ENCODE peak calls at places on chromosomes 12 and 14, in six cellular contexts. I is MM.1S, T is HFFc6, L is AG09309, Q is NCI-H1092 treated with DMSO at 0.1 percent for 48 hours, F is T-helper 2 cell. O is an unnamed sample.

GRCh38 chr12:75981773-75982564 is 49.6 kb downstream of the PHLDA1 start:
- DNase-seq in I (no peak), T (no peak), L (no peak), Q (no peak), F (no peak), O (no peak)

GRCh38 chr12:126952106-126953007 is 1314.6 kb upstream of the TMEM132C start:
- DNase-seq in I (no peak), T (no peak), L (no peak), Q (no peak), F (no peak), O (no peak)

GRCh38 chr12:78721906-78722305 is 142.7 kb upstream of the SYT1 start:
- DNase-seq in I (no peak), T (no peak), L (no peak), Q (no peak), F (no peak), O (no peak)

GRCh38 chr14:32017587-32017986 is 59.5 kb upstream of the ARHGAP5 start:
- DNase-seq in I (no peak), T (no peak), L (no peak), Q (no peak), F (no peak), O (no peak)

GRCh38 chr12:4274396-4274959 is 916 bp downstream of the CCND2 start:
- DNase-seq in I (no peak), T (no peak), L (no peak), Q (no peak), F (peak), O (no peak)

GRCh38 chr14:93186461-93186860 is 1.3 kb downstream of the LYSET start:
- DNase-seq in I (no peak), T (no peak), L (no peak), Q (no peak), F (no peak), O (no peak)

GRCh38 chr12:95593266-95593871 is 42.1 kb upstream of the USP44 start:
- DNase-seq in I (no peak), T (no peak), L (no peak), Q (peak), F (no peak), O (no peak)

GRCh38 chr12:41940571-41940970 is 204.1 kb downstream of the GXYLT1 start:
- DNase-seq in I (no peak), T (no peak), L (no peak), Q (no peak), F (no peak), O (no peak)

GRCh38 chr12:51448618-51449256 is 24.1 kb downstream of the SLC4A8 start:
- DNase-seq in I (no peak), T (no peak), L (no peak), Q (no peak), F (no peak), O (no peak)

GRCh38 chr14:20781805-20782204 is 737 bp downstream of the RNASE6 start:
- DNase-seq in I (no peak), T (no peak), L (no peak), Q (no peak), F (no peak), O (no peak)

GRCh38 chr14:94322648-94323570 is at the start of gene SERPINA6:
- DNase-seq in I (no peak), T (no peak), L (no peak), Q (no peak), F (no peak), O (no peak)

GRCh38 chr12:48084066-48084465 is 21.8 kb downstream of the SENP1 start:
- DNase-seq in I (no peak), T (no peak), L (no peak), Q (peak), F (no peak), O (no peak)

GRCh38 chr12:101297661-101298060 is 17.8 kb downstream of the UTP20 start:
- DNase-seq in I (no peak), T (no peak), L (no peak), Q (no peak), F (no peak), O (no peak)

GRCh38 chr14:96461950-96462798 is 40.0 kb upstream of the PAPOLA start:
- DNase-seq in I (no peak), T (no peak), L (no peak), Q (no peak), F (no peak), O (no peak)

GRCh38 chr12:7142057-7142644 is 12.0 kb downstream of the CLSTN3 start:
- DNase-seq in I (peak), T (peak), L (no peak), Q (peak), F (peak), O (no peak)

GRCh38 chr12:32896438-32897275 is at the start of gene PKP2:
- DNase-seq in I (peak), T (no peak), L (no peak), Q (peak), F (no peak), O (no peak)

GRCh38 chr12:82833461-82833860 is 146.8 kb downstream of the TMTC2 start:
- DNase-seq in I (no peak), T (no peak), L (no peak), Q (no peak), F (no peak), O (no peak)

GRCh38 chr14:106738075-106738474 is 1211.7 kb downstream of the TMEM121 start:
- DNase-seq in I (no peak), T (no peak), L (no peak), Q (no peak), F (no peak), O (no peak)

GRCh38 chr14:103528158-103528511 is 861 bp upstream of the TRMT61A start:
- DNase-seq in I (no peak), T (no peak), L (no peak), Q (peak), F (no peak), O (no peak)

GRCh38 chr14:92041203-92041602 is 1.3 kb upstream of the TRIP11 start:
- DNase-seq in I (no peak), T (no peak), L (no peak), Q (no peak), F (no peak), O (no peak)

GRCh38 chr12:124568431-124569374 is 1.3 kb upstream of the NCOR2 start:
- DNase-seq in I (peak), T (peak), L (peak), Q (no peak), F (no peak), O (peak)

GRCh38 chr12:116559330-116560080 is at the start of gene MAP1LC3B2:
- DNase-seq in I (peak), T (no peak), L (no peak), Q (no peak), F (peak), O (no peak)

GRCh38 chr12:7373226-7373625 is 69.4 kb downstream of the ACSM4 start:
- DNase-seq in I (no peak), T (no peak), L (no peak), Q (no peak), F (no peak), O (no peak)

GRCh38 chr14:26199599-26200370 is 398.0 kb downstream of the NOVA1 start:
- DNase-seq in I (peak), T (no peak), L (no peak), Q (no peak), F (no peak), O (no peak)

GRCh38 chr12:26704684-26705475 is 128.1 kb downstream of the ITPR2 start:
- DNase-seq in I (no peak), T (peak), L (peak), Q (no peak), F (no peak), O (no peak)

GRCh38 chr14:51236314-51236713 is 3.7 kb upstream of the TMX1 start:
- DNase-seq in I (no peak), T (no peak), L (no peak), Q (no peak), F (no peak), O (no peak)

GRCh38 chr14:81231540-81231939 is 10.8 kb upstream of the GTF2A1 start:
- DNase-seq in I (no peak), T (no peak), L (no peak), Q (no peak), F (no peak), O (no peak)

GRCh38 chr12:52650520-52651081 is 1.4 kb downstream of the KRT2 start:
- DNase-seq in I (peak), T (no peak), L (peak), Q (no peak), F (no peak), O (no peak)

GRCh38 chr12:121949643-121950397 is 31.4 kb downstream of the CFAP251 start:
- DNase-seq in I (no peak), T (peak), L (peak), Q (no peak), F (no peak), O (peak)

O was measured in AG04450.